ENCODE peak calls at places on chromosomes 13 and 19, in four cellular contexts. I, B, O and F are unnamed samples.

GRCh38 chr19:55345818-55346724 is 6.4 kb downstream of the KMT5C start:
- DNase-seq in I (no peak), B (no peak), O (no peak), F (peak)

GRCh38 chr19:3576696-3577443 is 4.1 kb downstream of the HMG20B start:
- DNase-seq in I (no peak), B (peak), O (no peak), F (peak)

GRCh38 chr13:21852043-21852442 is 181.2 kb downstream of the FGF9 start:
- DNase-seq in I (no peak), B (no peak), O (no peak), F (no peak)

GRCh38 chr13:73421310-73421912 is 362.6 kb downstream of the KLF5 start:
- DNase-seq in I (no peak), B (no peak), O (no peak), F (peak)

GRCh38 chr19:36246006-36246391 is 31.1 kb downstream of the ZNF146 start:
- DNase-seq in I (no peak), B (no peak), O (peak), F (no peak)

GRCh38 chr13:111022241-111022640 is 92.9 kb upstream of the ARHGEF7 start:
- DNase-seq in I (no peak), B (no peak), O (no peak), F (no peak)

GRCh38 chr13:98866882-98867281 is 111.0 kb downstream of the DOCK9 start:
- DNase-seq in I (no peak), B (no peak), O (no peak), F (no peak)

GRCh38 chr13:51643882-51644281 is 59.6 kb downstream of the WDFY2 start:
- DNase-seq in I (peak), B (no peak), O (no peak), F (no peak)

GRCh38 chr13:51276684-51277083 is 54.5 kb downstream of the FAM124A start:
- DNase-seq in I (no peak), B (no peak), O (no peak), F (peak)

GRCh38 chr13:57633141-57633949 is 1.8 kb downstream of the PCDH17 start:
- DNase-seq in I (no peak), B (no peak), O (no peak), F (peak)

GRCh38 chr19:52585101-52585500 is 15.0 kb downstream of the ZNF701 start:
- DNase-seq in I (no peak), B (no peak), O (no peak), F (no peak)

GRCh38 chr19:48477067-48477685 is 8.0 kb downstream of the CYTH2 start:
- DNase-seq in I (no peak), B (no peak), O (no peak), F (no peak)

GRCh38 chr13:53100394-53101063 is 71.9 kb downstream of the OLFM4 start:
- DNase-seq in I (no peak), B (no peak), O (no peak), F (no peak)

GRCh38 chr13:72290962-72291681 is 424.1 kb upstream of the DACH1 start:
- DNase-seq in I (no peak), B (peak), O (no peak), F (no peak)

GRCh38 chr19:28436320-28436719 is 776.6 kb downstream of the UQCRFS1 start:
- DNase-seq in I (no peak), B (no peak), O (no peak), F (peak)

GRCh38 chr13:50809133-50810090 is 34.1 kb downstream of the DLEU7 start:
- DNase-seq in I (no peak), B (no peak), O (no peak), F (no peak)

GRCh38 chr19:5231857-5232503 is 108.6 kb downstream of the PTPRS start:
- DNase-seq in I (no peak), B (no peak), O (no peak), F (no peak)

GRCh38 chr19:56383826-56384605 is 9.3 kb downstream of the ZNF582 start:
- DNase-seq in I (no peak), B (no peak), O (no peak), F (no peak)

GRCh38 chr13:33119022-33119735 is 103.0 kb downstream of the KL start:
- DNase-seq in I (no peak), B (no peak), O (no peak), F (no peak)

GRCh38 chr19:18086590-18087138 is at the start of gene IL12RB1:
- DNase-seq in I (no peak), B (no peak), O (no peak), F (peak)

DNA sequence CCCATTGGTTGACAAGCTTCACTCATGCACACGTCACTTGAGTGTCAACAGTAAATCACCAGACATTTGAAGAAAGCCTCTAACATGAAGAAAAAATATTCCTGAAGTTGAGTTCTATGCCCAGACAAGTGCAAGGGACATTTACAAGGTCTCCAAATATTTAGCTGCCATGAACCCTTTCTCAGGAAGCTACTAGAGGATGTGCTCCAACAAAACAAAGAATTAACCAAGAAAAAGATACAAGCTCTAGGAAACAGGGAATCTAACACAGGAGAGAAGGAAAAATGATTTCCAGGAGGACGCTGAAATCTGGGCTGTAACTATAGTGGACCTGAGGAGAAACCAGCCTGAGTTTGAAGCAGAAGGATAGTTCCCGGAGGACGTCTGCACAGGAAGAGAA is 45.7 kb upstream of the KATNAL1 start:
- DNase-seq in I (no peak), B (no peak), O (no peak), F (no peak)
- TF ChIP-seq POLR2A in I (no peak), B (no peak), O (no peak), F (no peak)

DNA sequence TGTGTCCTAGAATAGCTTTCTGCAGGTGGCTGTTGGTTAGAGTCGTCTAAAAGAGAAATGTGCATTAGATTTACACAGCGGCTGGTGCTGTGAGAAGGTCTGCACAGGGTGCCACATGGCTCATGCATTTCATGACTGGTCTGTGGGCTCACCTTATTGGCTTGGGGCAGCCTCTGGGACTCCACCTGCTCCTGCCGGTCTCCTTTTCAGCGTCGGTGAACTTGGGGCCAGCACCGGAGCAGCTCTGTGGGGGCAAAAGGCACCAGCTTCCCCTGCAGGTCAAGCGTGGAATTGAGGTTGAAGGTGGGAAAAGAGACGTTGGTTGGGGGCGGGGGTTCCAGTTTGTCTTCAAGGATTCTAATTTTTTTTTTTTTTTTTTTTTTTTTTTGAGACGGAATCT is 3.1 kb upstream of the PNMA8C start:
- DNase-seq in I (no peak), B (no peak), O (no peak), F (no peak)
- H3K27ac ChIP-seq in I (no peak), B (no peak), O (no peak), F (no peak)

GRCh38 chr19:13880059-13880672 is 3.2 kb downstream of the NANOS3 start:
- DNase-seq in I (peak), B (peak), O (peak), F (peak)
- TF ChIP-seq EP300 in I (peak), B (peak), O (no peak), F (peak)

DNA sequence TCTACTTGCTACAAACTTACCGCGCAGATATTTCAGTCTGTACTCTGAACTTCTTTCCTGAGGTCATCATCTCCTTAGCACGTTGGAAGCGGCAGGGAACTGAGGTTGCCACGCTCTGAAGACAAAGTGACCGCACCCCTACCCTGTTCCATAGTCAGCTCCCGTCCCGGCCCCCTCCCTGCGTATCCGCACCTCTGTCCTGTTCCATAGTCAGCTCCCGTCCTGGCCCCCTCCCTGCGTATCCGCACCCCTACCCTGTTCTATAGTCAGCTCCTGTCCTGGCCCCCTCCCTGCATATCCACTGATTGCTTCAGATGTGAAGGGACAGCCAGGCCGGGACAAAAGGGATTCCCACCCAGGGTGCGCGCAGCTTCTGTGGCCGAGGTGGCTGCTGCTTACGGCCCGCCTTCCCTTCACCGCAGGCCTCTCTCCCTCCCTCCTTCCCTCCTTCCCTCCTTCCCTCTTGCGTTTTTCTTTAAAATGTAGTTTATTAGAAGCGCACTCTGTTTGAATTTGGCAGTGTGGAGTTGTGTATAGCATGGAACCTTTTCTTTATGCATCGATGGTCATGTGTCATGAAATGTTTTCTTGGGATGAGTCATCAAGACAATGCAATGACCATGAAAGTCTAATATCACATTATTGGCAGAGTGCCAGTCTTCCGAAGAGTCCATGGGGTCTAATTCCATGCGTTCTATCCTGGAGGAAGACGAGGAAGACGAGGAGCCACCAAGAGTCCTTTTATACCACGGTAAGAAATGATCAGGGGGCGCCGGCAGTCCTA is 21.9 kb upstream of the NDUFS7 start:
- DNase-seq in I (no peak), B (no peak), O (no peak), F (no peak)
- TF ChIP-seq POLR2A in I (no peak), B (no peak), O (no peak), F (no peak)

DNA sequence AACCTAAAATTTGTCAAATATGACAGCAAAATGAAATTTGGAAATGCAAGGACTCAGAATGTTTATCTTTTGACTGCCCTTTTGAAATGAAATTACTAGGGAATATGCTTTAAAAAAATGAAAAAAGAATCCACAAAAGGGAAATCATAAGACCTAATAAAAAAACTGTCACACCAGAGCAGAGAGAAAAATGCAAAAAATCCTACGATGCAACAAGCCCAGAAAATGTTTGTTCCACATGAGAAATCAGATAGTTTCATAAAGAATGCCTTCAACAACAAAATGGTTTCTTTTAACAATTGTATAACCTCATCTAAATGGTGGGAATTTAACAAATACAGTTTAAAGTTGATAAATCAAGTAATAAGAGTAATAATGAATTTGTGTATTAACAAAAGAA is 8.0 kb downstream of the LPAR6 start:
- DNase-seq in I (no peak), B (no peak), O (no peak), F (no peak)
- H3K27ac ChIP-seq in I (no peak), B (no peak), O (peak), F (peak)